ENCODE peak calls at places on chromosome 16, in eight cellular contexts. Y, Q, A, J, I, F, S and N are unnamed samples.

GRCh38 chr16:84593825-84594724 is 23.8 kb downstream of the COTL1 start:
- DNase-seq in Y (no peak), Q (no peak), A (peak), J (peak), I (no peak), F (peak), S (peak), N (no peak)

GRCh38 chr16:12646490-12647274 is 157.0 kb downstream of the CPPED1 start:
- DNase-seq in Y (peak), Q (peak), A (no peak), J (peak), I (no peak), F (no peak), S (peak), N (no peak)

GRCh38 chr16:87216824-87217205 is 100.4 kb downstream of the C16orf95 start:
- DNase-seq in Y (no peak), Q (peak), A (peak), J (peak), I (no peak), F (no peak), S (no peak), N (no peak)

GRCh38 chr16:67013238-67013822 is 15.6 kb upstream of the CBFB start:
- DNase-seq in Y (no peak), Q (no peak), A (no peak), J (no peak), I (no peak), F (no peak), S (peak), N (no peak)

GRCh38 chr16:4388275-4389021 is 16.8 kb downstream of the VASN start:
- DNase-seq in Y (peak), Q (no peak), A (no peak), J (peak), I (no peak), F (no peak), S (no peak), N (no peak)

GRCh38 chr16:68274441-68274840 is 10.1 kb downstream of the SLC7A6 start:
- DNase-seq in Y (no peak), Q (no peak), A (no peak), J (no peak), I (no peak), F (no peak), S (no peak), N (no peak)

GRCh38 chr16:87371261-87371866 is 12.2 kb downstream of the FBXO31 start:
- DNase-seq in Y (no peak), Q (no peak), A (no peak), J (no peak), I (no peak), F (no peak), S (no peak), N (no peak)

GRCh38 chr16:68265078-68265925 is 976 bp downstream of the SLC7A6 start:
- DNase-seq in Y (peak), Q (peak), A (peak), J (peak), I (no peak), F (peak), S (peak), N (peak)

GRCh38 chr16:47847220-47847970 is 308.4 kb downstream of the ABCC12 start:
- DNase-seq in Y (peak), Q (peak), A (no peak), J (peak), I (no peak), F (no peak), S (no peak), N (no peak)

GRCh38 chr16:65024649-65025243 is 97.1 kb downstream of the CDH11 start:
- DNase-seq in Y (peak), Q (peak), A (no peak), J (peak), I (no peak), F (no peak), S (no peak), N (no peak)

GRCh38 chr16:51875834-51876725 is 670.9 kb downstream of the TOX3 start:
- DNase-seq in Y (no peak), Q (no peak), A (no peak), J (no peak), I (no peak), F (no peak), S (no peak), N (no peak)

GRCh38 chr16:67942200-67942509 is 1.8 kb downstream of the LCAT start:
- DNase-seq in Y (peak), Q (peak), A (no peak), J (peak), I (peak), F (no peak), S (peak), N (no peak)

GRCh38 chr16:67460168-67460567 is 20.8 kb downstream of the ATP6V0D1 start:
- DNase-seq in Y (no peak), Q (no peak), A (no peak), J (peak), I (no peak), F (peak), S (no peak), N (no peak)

GRCh38 chr16:86383488-86384262 is 126.7 kb upstream of the FOXF1 start:
- DNase-seq in Y (peak), Q (peak), A (no peak), J (peak), I (no peak), F (no peak), S (no peak), N (no peak)

GRCh38 chr16:75252049-75252864 is 833 bp upstream of the BCAR1 start:
- DNase-seq in Y (no peak), Q (no peak), A (no peak), J (no peak), I (no peak), F (no peak), S (no peak), N (no peak)

GRCh38 chr16:81465375-81465943 is 20.9 kb downstream of the CMIP start:
- DNase-seq in Y (no peak), Q (no peak), A (no peak), J (no peak), I (no peak), F (no peak), S (no peak), N (no peak)

GRCh38 chr16:75514296-75514695 is 19.1 kb upstream of the CHST6 start:
- DNase-seq in Y (no peak), Q (no peak), A (peak), J (no peak), I (no peak), F (no peak), S (no peak), N (no peak)

GRCh38 chr16:86574646-86575045 is 3.7 kb upstream of the FOXL1 start:
- DNase-seq in Y (no peak), Q (no peak), A (no peak), J (no peak), I (no peak), F (no peak), S (no peak), N (no peak)

GRCh38 chr16:57988929-57989328 is 11.5 kb downstream of the ZNF319 start:
- DNase-seq in Y (no peak), Q (no peak), A (no peak), J (peak), I (no peak), F (no peak), S (no peak), N (no peak)

GRCh38 chr16:83138512-83138911 is 511.7 kb downstream of the CDH13 start:
- DNase-seq in Y (no peak), Q (no peak), A (no peak), J (no peak), I (no peak), F (no peak), S (no peak), N (no peak)

DNA sequence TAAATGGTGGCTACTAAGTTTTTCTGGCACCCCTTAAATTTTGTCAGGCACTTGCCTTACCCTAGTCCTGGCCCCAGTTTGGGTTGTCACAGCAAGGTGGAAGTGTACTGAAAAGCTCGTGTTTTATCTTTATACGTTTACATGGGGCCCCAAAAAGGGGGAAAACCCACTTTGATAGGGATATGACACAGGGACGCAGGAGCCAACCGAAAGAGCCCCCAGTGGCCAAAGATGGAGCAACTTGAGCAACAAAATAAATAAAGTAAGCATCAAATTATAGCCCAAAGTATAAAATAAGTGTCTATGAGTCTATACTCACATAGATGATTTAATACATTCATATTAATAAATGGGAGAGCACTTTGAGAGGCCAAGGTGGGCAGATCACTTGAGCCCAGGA is 5.0 kb upstream of the CETP start:
- DNase-seq in Y (no peak), Q (no peak), A (no peak), J (no peak), I (no peak), F (no peak), S (no peak), N (no peak)
- TF ChIP-seq CTCF in Y (no peak), Q (peak), A (no peak), J (no peak), I (no peak), F (no peak), S (no peak), N (no peak)

GRCh38 chr16:30802971-30803370 is 16.0 kb upstream of the ZNF629 start:
- DNase-seq in Y (no peak), Q (no peak), A (no peak), J (no peak), I (no peak), F (no peak), S (no peak), N (no peak)

GRCh38 chr16:30805056-30805369 is 18.0 kb upstream of the ZNF629 start:
- DNase-seq in Y (peak), Q (no peak), A (no peak), J (no peak), I (no peak), F (peak), S (no peak), N (no peak)

GRCh38 chr16:30808163-30808562 is 21.2 kb upstream of the ZNF629 start:
- DNase-seq in Y (no peak), Q (no peak), A (no peak), J (no peak), I (no peak), F (no peak), S (no peak), N (no peak)

GRCh38 chr16:30805370-30806169 is 18.6 kb upstream of the ZNF629 start:
- DNase-seq in Y (peak), Q (peak), A (peak), J (peak), I (peak), F (peak), S (peak), N (no peak)
- TF ChIP-seq CTCF in Y (peak), Q (peak), A (no peak), J (no peak), I (no peak), F (no peak), S (peak), N (no peak)

DNA sequence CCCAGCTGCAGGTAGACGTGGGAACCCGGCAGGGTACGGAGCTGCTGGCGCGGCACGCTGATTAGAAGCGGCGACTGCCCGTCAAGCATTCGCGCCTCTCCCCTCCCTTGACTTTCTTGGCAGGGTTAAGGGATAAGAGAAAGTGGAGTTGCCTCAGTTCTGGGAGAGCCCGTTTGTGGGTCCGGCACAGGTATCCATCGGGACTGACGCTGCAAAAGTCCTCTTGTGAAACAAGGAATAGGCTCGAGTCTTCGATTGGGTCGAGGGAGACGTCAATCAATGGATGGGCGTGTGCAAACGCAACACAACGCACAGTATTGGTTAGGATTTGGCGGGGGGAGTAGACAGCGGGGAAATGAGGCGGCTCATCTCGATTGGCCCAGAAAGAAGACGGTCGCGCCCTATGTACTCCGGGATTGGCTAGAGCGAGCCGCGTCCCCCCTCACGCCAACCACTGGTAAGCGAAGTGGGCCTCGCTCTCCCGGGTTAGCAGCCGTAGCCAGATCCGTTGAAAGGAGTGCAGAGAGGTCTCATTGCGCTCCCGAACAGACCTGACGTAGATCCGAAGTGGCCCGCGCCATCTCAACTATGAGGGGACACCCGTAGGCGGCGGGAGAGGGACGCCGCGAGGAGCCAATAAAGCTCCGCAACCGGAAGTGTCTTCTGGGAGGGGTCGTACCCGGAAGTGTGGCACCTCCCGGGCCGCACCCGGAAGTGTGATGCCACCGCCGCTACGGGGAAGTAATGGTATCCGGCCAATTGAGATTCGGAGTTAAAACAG is at the start of gene MON1B:
- DNase-seq in Y (peak), Q (peak), A (peak), J (peak), I (peak), F (peak), S (peak), N (peak)
- TF ChIP-seq CTCF in Y (no peak), Q (no peak), A (peak), J (no peak), I (peak), F (no peak), S (no peak), N (peak)

DNA sequence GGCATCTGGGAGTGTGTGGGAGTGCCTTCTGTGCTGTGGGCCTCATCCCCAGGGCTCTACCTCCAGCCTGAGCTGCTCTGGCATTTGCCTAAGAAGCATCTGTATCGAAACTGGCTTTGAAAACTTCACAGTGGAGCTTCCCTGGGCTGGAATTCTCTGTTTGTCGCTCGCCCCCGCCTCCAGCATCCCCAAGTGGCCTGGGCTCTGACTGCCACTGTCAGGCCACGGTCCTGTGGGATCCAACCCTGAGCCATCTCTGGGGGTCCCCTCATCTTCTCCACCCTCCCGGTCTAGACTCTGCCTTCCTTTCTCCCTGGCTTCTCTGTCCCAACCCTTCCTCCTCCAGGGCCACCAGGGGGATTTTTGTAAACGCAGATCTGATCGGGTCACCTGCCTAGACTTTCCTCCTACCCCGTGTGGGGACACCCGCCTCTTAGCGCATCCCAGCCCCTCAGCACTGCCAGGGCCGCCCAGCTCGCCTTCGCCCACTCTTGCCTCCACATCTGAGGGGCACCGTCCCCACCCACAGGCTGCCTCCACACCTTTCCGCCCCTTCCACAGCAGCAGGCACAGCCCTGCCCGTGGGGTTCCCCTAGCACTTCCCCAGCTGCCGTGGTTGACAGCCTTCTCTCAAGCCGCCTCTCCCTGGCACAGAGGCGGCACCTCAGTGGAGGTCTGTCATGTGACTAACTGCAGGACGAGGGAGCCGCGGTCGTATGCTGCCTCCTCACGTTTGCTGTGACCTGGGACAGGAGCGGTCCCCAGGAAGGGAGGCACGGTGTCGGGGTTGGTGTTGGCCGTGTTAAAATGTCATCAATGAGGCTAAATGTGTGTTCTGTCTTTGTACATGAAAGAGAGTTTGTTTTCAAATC is 12.0 kb downstream of the TBC1D24 start:
- DNase-seq in Y (no peak), Q (no peak), A (peak), J (peak), I (no peak), F (peak), S (peak), N (no peak)
- TF ChIP-seq CTCF in Y (no peak), Q (peak), A (peak), J (no peak), I (no peak), F (no peak), S (peak), N (peak)

GRCh38 chr16:22979038-22979437 is 165.1 kb downstream of the HS3ST2 start:
- DNase-seq in Y (no peak), Q (no peak), A (no peak), J (no peak), I (no peak), F (no peak), S (peak), N (no peak)
- TF ChIP-seq CTCF in Y (no peak), Q (no peak), A (no peak), J (no peak), I (no peak), F (no peak), S (peak), N (no peak)